ENCODE peak calls at places on chromosomes 13 and 19, in four cellular contexts. V is B cell; Q is stimulated activated CD8-positive, alpha-beta memory T cell treated with anti-CD3 and anti-CD28 coated beads, Interleukin-7, amount 100 ng/mL, for 1 hour; A is effector memory CD4-positive, alpha-beta T cell. R is an unnamed sample.
A peak's percentile ranks its signal among the peaks of the same experiment; 100 is the strongest.

GRCh38 chr13:105272660-105273631 is 1262.5 kb downstream of the EFNB2 start:
- DNase-seq in V (no peak), Q (no peak), A (no peak), R (no peak)

GRCh38 chr13:24900507-24900906 is 136.5 kb downstream of the RNF17 start:
- DNase-seq in V (peak; percentile 22), Q (no peak), A (no peak), R (no peak)

GRCh38 chr19:11295665-11296245 is at the start of gene TSPAN16:
- DNase-seq in V (no peak), Q (no peak), A (no peak), R (no peak)

GRCh38 chr19:13022859-13023636 is 27.8 kb downstream of the NFIX start:
- DNase-seq in V (peak; percentile 33), Q (no peak), A (no peak), R (no peak)

GRCh38 chr13:48475230-48475629 is 57.6 kb downstream of the RCBTB2 start:
- DNase-seq in V (no peak), Q (no peak), A (no peak), R (no peak)

GRCh38 chr13:44667950-44668349 is 91.8 kb upstream of the TSC22D1 start:
- DNase-seq in V (no peak), Q (no peak), A (no peak), R (no peak)

GRCh38 chr13:100100115-100100879 is 11.4 kb downstream of the PCCA start:
- DNase-seq in V (no peak), Q (no peak), A (no peak), R (no peak)

GRCh38 chr19:46133101-46133627 is 8.7 kb upstream of the IGFL3 start:
- DNase-seq in V (no peak), Q (no peak), A (no peak), R (no peak)

GRCh38 chr13:78601124-78601885 is 2.0 kb downstream of the POU4F1 start:
- DNase-seq in V (peak; percentile 58), Q (no peak), A (no peak), R (no peak)

GRCh38 chr19:27793128-27793643 is 1419.8 kb downstream of the UQCRFS1 start:
- DNase-seq in V (peak; percentile 74), Q (no peak), A (peak; percentile 57), R (peak; percentile 20)

GRCh38 chr13:103291693-103292572 is 225.7 kb upstream of the SLC10A2 start:
- DNase-seq in V (no peak), Q (no peak), A (no peak), R (no peak)

GRCh38 chr13:51704399-51705306 is 99.3 kb downstream of the DHRS12 start:
- DNase-seq in V (peak; percentile 5), Q (no peak), A (no peak), R (no peak)

GRCh38 chr13:110759710-110760109 is 46.2 kb downstream of the ING1 start:
- DNase-seq in V (no peak), Q (no peak), A (no peak), R (no peak)

GRCh38 chr19:18998276-18998675 is 35.0 kb downstream of the SUGP2 start:
- DNase-seq in V (no peak), Q (no peak), A (no peak), R (no peak)

GRCh38 chr13:98366959-98367358 is 189.9 kb upstream of the RNF113B start:
- DNase-seq in V (no peak), Q (no peak), A (no peak), R (no peak)

GRCh38 chr19:49481020-49481683 is 6.3 kb upstream of the RPL13A start:
- DNase-seq in V (no peak), Q (no peak), A (no peak), R (no peak)

R was measured in central memory CD8-positive, alpha-beta T cell.